ENCODE peak calls at places on chromosomes 5 and 9, in nine cellular contexts. One of them, this sample, is unnamed.

GRCh38 chr5:169350016-169350415 is 49.1 kb upstream of the SLIT3 start:
- DNase-seq in A549: peak
- DNase-seq in Peyer's patch: no peak
- DNase-seq in right atrium auricular region: no peak
- DNase-seq in mammary epithelial cell: peak
- DNase-seq in tibial artery: no peak
- DNase-seq in testis: no peak
- DNase-seq in HCT116: no peak
- DNase-seq in endothelial cell of umbilical vein: peak
- DNase-seq in this sample: no peak

GRCh38 chr9:18189876-18190670 is 283.9 kb upstream of the ADAMTSL1 start:
- DNase-seq in HCT116: no peak
- DNase-seq in mammary epithelial cell: no peak
- DNase-seq in right atrium auricular region: no peak
- DNase-seq in tibial artery: no peak
- DNase-seq in Peyer's patch: no peak
- DNase-seq in endothelial cell of umbilical vein: no peak
- DNase-seq in A549: no peak
- DNase-seq in testis: no peak
- DNase-seq in this sample: no peak

GRCh38 chr9:106557996-106558667 is 304.8 kb upstream of the ZNF462 start:
- DNase-seq in A549: no peak
- DNase-seq in Peyer's patch: no peak
- DNase-seq in right atrium auricular region: no peak
- DNase-seq in HCT116: no peak
- DNase-seq in mammary epithelial cell: no peak
- DNase-seq in testis: no peak
- DNase-seq in tibial artery: no peak
- DNase-seq in endothelial cell of umbilical vein: no peak
- DNase-seq in this sample: no peak

GRCh38 chr9:2087500-2088313 is 72.6 kb downstream of the SMARCA2 start:
- DNase-seq in tibial artery: no peak
- DNase-seq in testis: no peak
- DNase-seq in Peyer's patch: no peak
- DNase-seq in A549: peak
- DNase-seq in mammary epithelial cell: peak
- DNase-seq in right atrium auricular region: no peak
- DNase-seq in endothelial cell of umbilical vein: peak
- DNase-seq in HCT116: peak
- DNase-seq in this sample: no peak

GRCh38 chr5:443239-444151 is 519 bp downstream of the EXOC3 start:
- DNase-seq in Peyer's patch: no peak
- DNase-seq in right atrium auricular region: no peak
- DNase-seq in A549: peak
- DNase-seq in mammary epithelial cell: no peak
- DNase-seq in testis: no peak
- DNase-seq in tibial artery: peak
- DNase-seq in HCT116: no peak
- DNase-seq in endothelial cell of umbilical vein: peak
- DNase-seq in this sample: peak

GRCh38 chr9:133237271-133237731 is 28.3 kb upstream of the OBP2B start:
- DNase-seq in HCT116: no peak
- DNase-seq in tibial artery: no peak
- DNase-seq in A549: no peak
- DNase-seq in mammary epithelial cell: no peak
- DNase-seq in right atrium auricular region: no peak
- DNase-seq in Peyer's patch: no peak
- DNase-seq in testis: peak
- DNase-seq in endothelial cell of umbilical vein: peak
- DNase-seq in this sample: peak

GRCh38 chr5:14109771-14110170 is 33.4 kb upstream of the TRIO start:
- DNase-seq in right atrium auricular region: no peak
- DNase-seq in A549: peak
- DNase-seq in tibial artery: no peak
- DNase-seq in Peyer's patch: no peak
- DNase-seq in mammary epithelial cell: no peak
- DNase-seq in HCT116: no peak
- DNase-seq in endothelial cell of umbilical vein: no peak
- DNase-seq in testis: no peak
- DNase-seq in this sample: no peak

GRCh38 chr9:94697972-94698581 is 28.4 kb upstream of the AOPEP start:
- DNase-seq in Peyer's patch: no peak
- DNase-seq in tibial artery: no peak
- DNase-seq in endothelial cell of umbilical vein: no peak
- DNase-seq in testis: no peak
- DNase-seq in mammary epithelial cell: peak
- DNase-seq in right atrium auricular region: no peak
- DNase-seq in HCT116: no peak
- DNase-seq in A549: no peak
- DNase-seq in this sample: no peak

GRCh38 chr5:91166040-91166807 is 216.9 kb downstream of the ARRDC3 start:
- DNase-seq in testis: no peak
- DNase-seq in right atrium auricular region: no peak
- DNase-seq in A549: no peak
- DNase-seq in endothelial cell of umbilical vein: peak
- DNase-seq in HCT116: no peak
- DNase-seq in mammary epithelial cell: no peak
- DNase-seq in tibial artery: no peak
- DNase-seq in Peyer's patch: no peak
- DNase-seq in this sample: no peak

GRCh38 chr9:87118594-87118993 is 171.3 kb upstream of the GAS1 start:
- DNase-seq in testis: no peak
- DNase-seq in HCT116: no peak
- DNase-seq in tibial artery: no peak
- DNase-seq in mammary epithelial cell: no peak
- DNase-seq in endothelial cell of umbilical vein: no peak
- DNase-seq in right atrium auricular region: no peak
- DNase-seq in A549: no peak
- DNase-seq in Peyer's patch: no peak
- DNase-seq in this sample: no peak

GRCh38 chr9:88583901-88584596 is 49.1 kb downstream of the NXNL2 start:
- DNase-seq in tibial artery: no peak
- DNase-seq in endothelial cell of umbilical vein: peak
- DNase-seq in HCT116: no peak
- DNase-seq in A549: no peak
- DNase-seq in Peyer's patch: no peak
- DNase-seq in right atrium auricular region: peak
- DNase-seq in mammary epithelial cell: peak
- DNase-seq in testis: no peak
- DNase-seq in this sample: no peak
- H3K27ac ChIP-seq in tibial artery: no peak
- H3K27ac ChIP-seq in endothelial cell of umbilical vein: peak
- H3K27ac ChIP-seq in HCT116: no peak
- H3K27ac ChIP-seq in A549: no peak
- H3K27ac ChIP-seq in Peyer's patch: no peak
- H3K27ac ChIP-seq in right atrium auricular region: no peak
- H3K27ac ChIP-seq in mammary epithelial cell: no peak
- H3K27ac ChIP-seq in testis: no peak
- H3K27ac ChIP-seq in this sample: no peak

GRCh38 chr5:143729334-143729946 is 82.5 kb upstream of the HMHB1 start:
- DNase-seq in testis: no peak
- DNase-seq in A549: no peak
- DNase-seq in endothelial cell of umbilical vein: no peak
- DNase-seq in tibial artery: no peak
- DNase-seq in HCT116: no peak
- DNase-seq in mammary epithelial cell: no peak
- DNase-seq in right atrium auricular region: no peak
- DNase-seq in Peyer's patch: no peak
- DNase-seq in this sample: no peak

GRCh38 chr5:143734381-143734780 is 77.6 kb upstream of the HMHB1 start:
- DNase-seq in HCT116: no peak
- DNase-seq in endothelial cell of umbilical vein: no peak
- DNase-seq in tibial artery: no peak
- DNase-seq in A549: no peak
- DNase-seq in Peyer's patch: no peak
- DNase-seq in mammary epithelial cell: peak
- DNase-seq in right atrium auricular region: no peak
- DNase-seq in testis: no peak
- DNase-seq in this sample: no peak

GRCh38 chr5:143733635-143734341 is 78.2 kb upstream of the HMHB1 start:
- DNase-seq in Peyer's patch: no peak
- DNase-seq in mammary epithelial cell: no peak
- DNase-seq in HCT116: no peak
- DNase-seq in endothelial cell of umbilical vein: no peak
- DNase-seq in A549: no peak
- DNase-seq in testis: no peak
- DNase-seq in tibial artery: no peak
- DNase-seq in right atrium auricular region: no peak
- DNase-seq in this sample: peak

GRCh38 chr5:143730112-143730801 is 81.7 kb upstream of the HMHB1 start:
- DNase-seq in A549: no peak
- DNase-seq in tibial artery: no peak
- DNase-seq in mammary epithelial cell: no peak
- DNase-seq in right atrium auricular region: no peak
- DNase-seq in Peyer's patch: no peak
- DNase-seq in endothelial cell of umbilical vein: no peak
- DNase-seq in testis: no peak
- DNase-seq in HCT116: no peak
- DNase-seq in this sample: no peak
- H3K27ac ChIP-seq in A549: no peak
- H3K27ac ChIP-seq in tibial artery: no peak
- H3K27ac ChIP-seq in mammary epithelial cell: no peak
- H3K27ac ChIP-seq in right atrium auricular region: no peak
- H3K27ac ChIP-seq in Peyer's patch: no peak
- H3K27ac ChIP-seq in endothelial cell of umbilical vein: no peak
- H3K27ac ChIP-seq in testis: no peak
- H3K27ac ChIP-seq in HCT116: no peak
- H3K27ac ChIP-seq in this sample: no peak

DNA sequence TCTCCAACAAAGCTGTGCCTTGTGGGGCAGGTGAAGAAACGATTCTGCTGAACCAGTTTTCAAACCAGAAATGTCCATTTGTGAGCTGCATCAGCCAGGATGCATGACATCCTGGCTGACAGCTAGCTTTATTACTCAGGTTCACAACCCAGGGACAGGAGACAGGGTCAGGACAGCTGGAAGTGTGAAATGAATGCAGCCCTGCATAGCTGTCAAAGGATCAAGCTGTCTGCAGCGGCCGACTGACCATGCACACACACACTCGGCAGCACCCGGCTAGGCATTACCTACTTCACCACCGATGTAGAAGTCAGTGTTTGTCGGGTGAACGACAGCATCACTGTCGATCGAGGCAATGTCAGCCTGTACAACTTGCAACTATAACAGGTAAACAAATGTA is 48.5 kb downstream of the MACROH2A1 start:
- DNase-seq in tibial artery: no peak
- DNase-seq in HCT116: no peak
- DNase-seq in A549: no peak
- DNase-seq in testis: no peak
- DNase-seq in right atrium auricular region: no peak
- DNase-seq in mammary epithelial cell: no peak
- DNase-seq in endothelial cell of umbilical vein: no peak
- DNase-seq in Peyer's patch: no peak
- DNase-seq in this sample: no peak
- H3K27ac ChIP-seq in tibial artery: no peak
- H3K27ac ChIP-seq in HCT116: no peak
- H3K27ac ChIP-seq in A549: no peak
- H3K27ac ChIP-seq in testis: no peak
- H3K27ac ChIP-seq in right atrium auricular region: no peak
- H3K27ac ChIP-seq in mammary epithelial cell: no peak
- H3K27ac ChIP-seq in endothelial cell of umbilical vein: no peak
- H3K27ac ChIP-seq in Peyer's patch: no peak
- H3K27ac ChIP-seq in this sample: no peak

GRCh38 chr9:136664000-136664798 is 1.5 kb downstream of the EGFL7 start:
- DNase-seq in A549: no peak
- DNase-seq in endothelial cell of umbilical vein: no peak
- DNase-seq in right atrium auricular region: no peak
- DNase-seq in HCT116: no peak
- DNase-seq in Peyer's patch: no peak
- DNase-seq in testis: no peak
- DNase-seq in mammary epithelial cell: no peak
- DNase-seq in tibial artery: no peak
- DNase-seq in this sample: no peak

GRCh38 chr9:136662656-136663310 is at the start of gene EGFL7:
- DNase-seq in A549: no peak
- DNase-seq in mammary epithelial cell: no peak
- DNase-seq in tibial artery: no peak
- DNase-seq in testis: no peak
- DNase-seq in endothelial cell of umbilical vein: peak
- DNase-seq in HCT116: no peak
- DNase-seq in Peyer's patch: no peak
- DNase-seq in right atrium auricular region: peak
- DNase-seq in this sample: peak

GRCh38 chr9:136664799-136665082 is 2.0 kb downstream of the EGFL7 start:
- DNase-seq in testis: no peak
- DNase-seq in endothelial cell of umbilical vein: no peak
- DNase-seq in right atrium auricular region: no peak
- DNase-seq in Peyer's patch: no peak
- DNase-seq in A549: no peak
- DNase-seq in tibial artery: no peak
- DNase-seq in mammary epithelial cell: no peak
- DNase-seq in HCT116: no peak
- DNase-seq in this sample: no peak

GRCh38 chr9:136662326-136662655 is 425 bp upstream of the EGFL7 start:
- DNase-seq in endothelial cell of umbilical vein: no peak
- DNase-seq in tibial artery: no peak
- DNase-seq in mammary epithelial cell: no peak
- DNase-seq in testis: no peak
- DNase-seq in Peyer's patch: no peak
- DNase-seq in right atrium auricular region: no peak
- DNase-seq in A549: no peak
- DNase-seq in HCT116: no peak
- DNase-seq in this sample: no peak

GRCh38 chr9:136663311-136663679 is 579 bp downstream of the EGFL7 start:
- DNase-seq in mammary epithelial cell: no peak
- DNase-seq in A549: no peak
- DNase-seq in HCT116: no peak
- DNase-seq in right atrium auricular region: no peak
- DNase-seq in Peyer's patch: no peak
- DNase-seq in endothelial cell of umbilical vein: no peak
- DNase-seq in tibial artery: no peak
- DNase-seq in testis: no peak
- DNase-seq in this sample: no peak
- H3K27ac ChIP-seq in mammary epithelial cell: no peak
- H3K27ac ChIP-seq in A549: no peak
- H3K27ac ChIP-seq in HCT116: no peak
- H3K27ac ChIP-seq in right atrium auricular region: peak
- H3K27ac ChIP-seq in Peyer's patch: peak
- H3K27ac ChIP-seq in endothelial cell of umbilical vein: peak
- H3K27ac ChIP-seq in tibial artery: no peak
- H3K27ac ChIP-seq in testis: no peak
- H3K27ac ChIP-seq in this sample: peak

DNA sequence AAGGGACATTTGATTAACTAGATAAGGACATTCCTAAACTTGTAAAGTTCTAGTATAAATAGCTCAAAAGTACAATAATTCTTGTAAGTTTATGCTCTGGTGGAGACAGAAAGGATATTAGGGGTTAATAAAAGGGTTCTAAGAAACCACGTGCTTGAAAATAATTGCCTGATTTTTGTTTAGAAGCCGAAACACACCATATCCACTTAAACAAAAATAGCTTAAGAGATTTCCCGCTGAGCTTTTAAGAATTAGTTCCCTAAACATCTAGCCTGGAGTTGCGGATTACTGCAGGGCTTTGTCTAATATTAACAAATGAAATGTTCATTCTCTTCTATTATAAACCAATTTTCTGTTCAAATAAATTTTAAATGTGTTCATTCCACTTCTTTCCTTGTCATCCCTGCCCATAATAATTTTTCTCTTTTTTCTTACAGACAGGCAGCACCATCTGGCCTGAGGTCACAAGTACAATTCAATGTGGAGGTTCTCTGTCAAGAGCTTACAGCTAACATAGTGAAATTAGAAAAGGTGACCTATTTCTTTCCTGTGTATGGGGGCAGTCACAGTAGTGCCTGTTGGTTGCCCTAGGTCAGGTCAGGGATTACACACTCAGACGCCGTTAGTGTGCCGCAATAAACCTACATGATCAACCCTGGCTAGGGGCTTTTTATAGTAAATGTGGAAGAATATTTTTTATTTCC is 65.3 kb downstream of the GRAMD2B start:
- DNase-seq in testis: no peak
- DNase-seq in Peyer's patch: no peak
- DNase-seq in tibial artery: no peak
- DNase-seq in mammary epithelial cell: no peak
- DNase-seq in HCT116: no peak
- DNase-seq in A549: no peak
- DNase-seq in right atrium auricular region: no peak
- DNase-seq in endothelial cell of umbilical vein: no peak
- DNase-seq in this sample: no peak
- H3K27ac ChIP-seq in testis: peak
- H3K27ac ChIP-seq in Peyer's patch: peak
- H3K27ac ChIP-seq in tibial artery: peak
- H3K27ac ChIP-seq in mammary epithelial cell: no peak
- H3K27ac ChIP-seq in HCT116: no peak
- H3K27ac ChIP-seq in A549: no peak
- H3K27ac ChIP-seq in right atrium auricular region: peak
- H3K27ac ChIP-seq in endothelial cell of umbilical vein: no peak
- H3K27ac ChIP-seq in this sample: no peak

This sample was measured in heart right ventricle.